ENCODE peak calls at places on chromosome 20, in five cellular contexts. H is heart left ventricle, N is BJ, Q is AG09309, W is fibroblast of mammary gland. G is an unnamed sample.

GRCh38 chr20:57288676-57289075 is 22.2 kb upstream of the BMP7 start:
- DNase-seq in H (no peak), N (no peak), Q (no peak), W (no peak), G (no peak)

GRCh38 chr20:49979030-49979832 is 3.5 kb upstream of the SNAI1 start:
- DNase-seq in H (peak), N (no peak), Q (no peak), W (no peak), G (no peak)

GRCh38 chr20:25033250-25033940 is 24.5 kb downstream of the ACSS1 start:
- DNase-seq in H (no peak), N (no peak), Q (no peak), W (no peak), G (no peak)

GRCh38 chr20:9359561-9360308 is 154.7 kb upstream of the LAMP5 start:
- DNase-seq in H (peak), N (peak), Q (peak), W (peak), G (peak)

GRCh38 chr20:58002901-58003300 is 225.6 kb downstream of the ANKRD60 start:
- DNase-seq in H (no peak), N (no peak), Q (no peak), W (no peak), G (no peak)

GRCh38 chr20:38126146-38126912 is 38.7 kb downstream of the TGM2 start:
- DNase-seq in H (no peak), N (no peak), Q (no peak), W (no peak), G (no peak)

GRCh38 chr20:11170565-11170964 is 496.8 kb upstream of the JAG1 start:
- DNase-seq in H (no peak), N (no peak), Q (no peak), W (no peak), G (no peak)

GRCh38 chr20:60152792-60153191 is 194.6 kb downstream of the CDH26 start:
- DNase-seq in H (no peak), N (no peak), Q (no peak), W (no peak), G (no peak)

GRCh38 chr20:36779656-36780025 is 6.1 kb upstream of the DSN1 start:
- DNase-seq in H (no peak), N (no peak), Q (no peak), W (no peak), G (no peak)

GRCh38 chr20:22495172-22495571 is 89.2 kb downstream of the FOXA2 start:
- DNase-seq in H (no peak), N (no peak), Q (no peak), W (no peak), G (no peak)

GRCh38 chr20:7971536-7972285 is 31.5 kb upstream of the HAO1 start:
- DNase-seq in H (no peak), N (no peak), Q (no peak), W (peak), G (no peak)

GRCh38 chr20:1283522-1284210 is 17.6 kb downstream of the SNPH start:
- DNase-seq in H (no peak), N (no peak), Q (no peak), W (no peak), G (no peak)

GRCh38 chr20:10671850-10672578 is 1.8 kb downstream of the JAG1 start:
- DNase-seq in H (peak), N (no peak), Q (no peak), W (peak), G (no peak)

GRCh38 chr20:5504061-5504739 is 187.4 kb upstream of the PROKR2 start:
- DNase-seq in H (peak), N (peak), Q (no peak), W (peak), G (no peak)

GRCh38 chr20:59165794-59166709 is 2.4 kb downstream of the ZNF831 start:
- DNase-seq in H (no peak), N (no peak), Q (no peak), W (no peak), G (no peak)

GRCh38 chr20:24571159-24571558 is 101.7 kb downstream of the SYNDIG1 start:
- DNase-seq in H (no peak), N (no peak), Q (no peak), W (no peak), G (no peak)

GRCh38 chr20:1533059-1533458 is 24.4 kb downstream of the SIRPD start:
- DNase-seq in H (no peak), N (no peak), Q (no peak), W (peak), G (no peak)

GRCh38 chr20:9945406-9945805 is 89.4 kb upstream of the ANKEF1 start:
- DNase-seq in H (no peak), N (no peak), Q (no peak), W (peak), G (no peak)

GRCh38 chr20:40637176-40637575 is 51.9 kb downstream of the MAFB start:
- DNase-seq in H (no peak), N (no peak), Q (no peak), W (no peak), G (no peak)

GRCh38 chr20:35991142-35991771 is 22.9 kb downstream of the CNBD2 start:
- DNase-seq in H (no peak), N (no peak), Q (no peak), W (peak), G (no peak)

GRCh38 chr20:45611054-45611453 is 18.5 kb upstream of the WFDC10A start:
- DNase-seq in H (no peak), N (peak), Q (peak), W (peak), G (peak)
- H3K4me3 ChIP-seq in H (no peak), N (no peak), Q (no peak), W (no peak), G (no peak)

GRCh38 chr20:47506850-47507249 is 5.2 kb downstream of the NCOA3 start:
- DNase-seq in H (no peak), N (no peak), Q (no peak), W (no peak), G (no peak)
- H3K4me3 ChIP-seq in H (no peak), N (no peak), Q (no peak), W (no peak), G (no peak)

DNA sequence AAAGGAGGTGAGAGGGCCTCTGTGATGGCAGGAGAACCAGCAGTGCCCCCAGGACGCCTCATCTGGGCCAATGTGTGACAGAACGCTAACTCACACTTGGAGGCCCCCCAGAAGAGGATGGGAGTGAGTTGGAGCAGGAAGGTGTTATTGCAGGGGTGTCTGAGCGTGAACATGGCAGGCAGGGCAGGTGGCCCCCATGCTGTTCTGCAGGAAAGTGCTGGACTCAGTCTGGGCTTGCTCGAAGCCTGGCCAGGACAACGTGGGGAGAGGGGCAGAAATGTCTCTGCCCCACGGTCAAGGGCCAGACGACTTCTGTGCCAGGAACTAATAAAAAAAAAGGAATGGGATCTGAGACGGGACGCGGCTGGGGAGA is 931 bp upstream of the EBF4 start:
- DNase-seq in H (no peak), N (no peak), Q (no peak), W (no peak), G (no peak)
- H3K4me3 ChIP-seq in H (peak), N (no peak), Q (no peak), W (no peak), G (no peak)

GRCh38 chr20:31716351-31716750 is 6.3 kb downstream of the BCL2L1 start:
- DNase-seq in H (no peak), N (no peak), Q (no peak), W (no peak), G (no peak)
- H3K4me3 ChIP-seq in H (peak), N (no peak), Q (no peak), W (no peak), G (no peak)

DNA sequence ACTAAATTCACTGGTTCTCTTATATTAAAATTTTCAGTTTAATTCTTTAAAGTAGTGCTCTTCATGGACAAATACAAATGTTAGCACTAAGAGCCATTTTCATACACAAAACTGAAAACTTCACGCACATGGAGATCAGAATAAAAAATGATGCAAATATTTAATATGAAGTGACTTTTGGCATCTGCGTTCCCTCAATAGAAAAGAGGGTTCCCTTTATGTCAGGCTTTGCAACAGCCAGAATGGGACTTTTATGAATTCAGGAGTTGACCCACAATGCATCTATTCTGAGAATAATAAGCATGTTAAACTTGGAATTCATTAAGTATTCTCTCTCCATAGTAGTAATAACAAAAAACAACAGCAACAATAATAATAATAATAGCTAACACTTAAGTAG is 125.8 kb downstream of the INSM1 start:
- DNase-seq in H (no peak), N (no peak), Q (no peak), W (no peak), G (no peak)
- H3K4me3 ChIP-seq in H (no peak), N (no peak), Q (no peak), W (no peak), G (no peak)

DNA sequence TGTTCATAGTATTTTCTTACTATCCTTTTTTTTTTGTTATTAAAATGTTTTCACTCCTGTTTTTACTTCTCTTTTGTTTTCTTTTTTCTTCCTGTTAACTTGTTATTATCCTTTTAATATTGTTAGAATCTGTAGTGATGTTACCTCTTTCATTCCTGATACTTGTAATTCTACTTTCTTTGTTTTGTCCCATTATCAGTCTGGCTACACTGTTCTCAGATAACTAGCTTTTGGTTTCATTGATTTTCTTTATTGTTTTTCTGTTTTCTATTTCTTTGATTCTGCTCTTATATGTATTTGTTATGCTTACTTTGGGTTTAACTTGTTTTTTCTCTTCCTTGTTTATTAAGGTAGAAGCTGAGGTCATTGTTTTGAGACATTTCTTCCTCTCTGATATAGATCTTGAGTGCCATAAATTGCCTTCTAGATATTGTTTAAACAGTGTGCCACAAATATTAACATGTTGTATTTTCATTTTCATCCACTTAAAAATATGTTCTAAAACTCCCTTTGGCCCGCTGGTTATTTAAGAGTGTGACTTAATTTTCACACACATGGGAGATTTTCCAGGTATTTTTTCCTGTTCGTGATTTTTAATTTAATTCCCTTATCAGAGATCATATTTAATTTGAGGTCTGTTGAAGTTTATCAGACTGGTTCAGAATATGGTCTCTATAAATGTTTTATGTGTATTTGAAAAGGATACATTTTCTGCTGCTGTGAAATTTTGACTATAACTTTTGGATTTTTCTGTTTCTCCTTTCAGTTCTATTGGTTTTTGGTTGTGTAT is 6.7 kb downstream of the XRN2 start:
- DNase-seq in H (no peak), N (no peak), Q (no peak), W (no peak), G (no peak)
- H3K4me3 ChIP-seq in H (no peak), N (no peak), Q (no peak), W (no peak), G (no peak)

DNA sequence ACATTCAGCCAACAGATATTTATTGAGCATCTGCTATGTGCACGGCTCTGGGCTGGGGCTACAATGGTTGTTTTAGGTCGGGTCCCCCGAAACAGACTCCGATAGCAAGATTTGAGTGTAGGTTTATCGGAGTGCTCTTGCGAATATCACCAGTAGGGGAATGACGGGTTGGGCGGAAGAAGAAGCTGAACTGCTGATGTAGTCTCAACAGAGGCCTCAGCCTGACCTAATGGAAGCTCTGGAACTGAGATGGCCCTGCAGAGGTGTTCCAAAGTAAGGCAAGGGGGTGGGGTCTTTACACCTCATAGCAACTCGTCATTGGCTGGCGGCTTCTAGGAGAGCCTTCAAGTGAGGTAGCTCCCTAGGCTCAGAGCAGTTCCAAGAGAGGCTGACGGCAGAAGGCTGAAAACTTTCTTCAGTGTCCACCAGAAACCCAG is 1.1 kb downstream of the L3MBTL1 start:
- DNase-seq in H (no peak), N (no peak), Q (no peak), W (no peak), G (no peak)
- H3K4me3 ChIP-seq in H (no peak), N (no peak), Q (no peak), W (peak), G (no peak)

GRCh38 chr20:51563597-51564332 is 21.2 kb upstream of the NFATC2 start:
- DNase-seq in H (peak), N (peak), Q (peak), W (peak), G (peak)
- H3K4me3 ChIP-seq in H (peak), N (no peak), Q (no peak), W (no peak), G (no peak)

GRCh38 chr20:63978319-63979220 is 872 bp downstream of the SAMD10 start:
- DNase-seq in H (peak), N (no peak), Q (no peak), W (no peak), G (no peak)

GRCh38 chr20:63979221-63979548 is 257 bp downstream of the SAMD10 start:
- DNase-seq in H (peak), N (no peak), Q (no peak), W (no peak), G (no peak)

GRCh38 chr20:63979549-63980316 is at the start of gene SAMD10:
- DNase-seq in H (peak), N (no peak), Q (no peak), W (no peak), G (no peak)

GRCh38 chr20:63980806-63981728 is at the start of gene PRPF6:
- DNase-seq in H (peak), N (peak), Q (peak), W (peak), G (peak)

DNA sequence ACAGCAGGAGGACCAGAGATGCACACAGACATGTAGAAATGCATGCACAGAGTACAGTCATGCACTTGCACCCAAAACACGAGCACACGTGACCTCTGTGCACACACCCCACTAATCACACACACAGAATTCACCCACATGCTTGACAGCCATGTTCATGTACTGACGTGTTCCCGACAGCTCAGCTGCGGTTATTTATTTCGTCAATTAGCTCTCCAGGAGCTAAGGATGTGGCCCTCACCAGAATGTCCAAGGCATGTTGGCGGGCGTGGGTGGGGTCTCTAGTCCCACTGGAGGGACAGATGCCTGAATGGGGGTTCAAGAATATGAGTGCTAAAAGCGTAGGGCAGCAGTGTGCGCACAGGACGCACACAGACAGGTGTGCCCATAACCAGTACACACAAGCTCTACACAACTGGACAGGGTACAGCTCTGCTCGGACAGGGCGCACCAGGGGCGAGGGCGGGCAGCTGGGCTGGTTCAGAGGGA is 571 bp upstream of the PRPF6 start:
- DNase-seq in H (no peak), N (no peak), Q (no peak), W (peak), G (no peak)
- H3K4me3 ChIP-seq in H (peak), N (peak), Q (peak), W (peak), G (peak)

G was measured in skeletal muscle cell.